ENCODE peak calls at places on chromosome 4, in eight cellular contexts. I is ovary, S is transverse colon, K is GM12878, A is H1, H is stomach, D is HepG2, B is sigmoid colon. F is an unnamed sample.

GRCh38 chr4:55543858-55544257 is 2.9 kb downstream of the CLOCK start:
- DNase-seq in I (no peak), S (no peak), K (no peak), A (no peak), H (no peak), D (no peak), B (no peak), F (no peak)

GRCh38 chr4:88027611-88028608 is 20.5 kb downstream of the PKD2 start:
- DNase-seq in I (no peak), S (no peak), K (no peak), A (no peak), H (no peak), D (no peak), B (no peak), F (no peak)

GRCh38 chr4:47145630-47146029 is 114.3 kb downstream of the GABRB1 start:
- DNase-seq in I (no peak), S (no peak), K (peak; percentile 41), A (no peak), H (no peak), D (peak; percentile 1), B (no peak), F (no peak)

GRCh38 chr4:142567199-142567598 is 278.9 kb downstream of the INPP4B start:
- DNase-seq in I (no peak), S (peak; percentile 35), K (no peak), A (peak; percentile 25), H (no peak), D (no peak), B (no peak), F (no peak)

GRCh38 chr4:53122280-53123116 is 243.4 kb downstream of the SCFD2 start:
- DNase-seq in I (no peak), S (no peak), K (no peak), A (no peak), H (no peak), D (peak; percentile 59), B (no peak), F (no peak)

GRCh38 chr4:122762520-122762919 is 30.0 kb downstream of the BBS12 start:
- DNase-seq in I (no peak), S (no peak), K (no peak), A (no peak), H (no peak), D (peak; percentile 18), B (no peak), F (no peak)

GRCh38 chr4:166012129-166013078 is 139.4 kb downstream of the TLL1 start:
- DNase-seq in I (no peak), S (no peak), K (no peak), A (no peak), H (no peak), D (no peak), B (no peak), F (no peak)

GRCh38 chr4:124943145-124943889 is 230.8 kb upstream of the ANKRD50 start:
- DNase-seq in I (no peak), S (no peak), K (no peak), A (no peak), H (no peak), D (no peak), B (no peak), F (no peak)

GRCh38 chr4:151426513-151426912 is 17.5 kb downstream of the FHIP1A start:
- DNase-seq in I (no peak), S (no peak), K (no peak), A (no peak), H (no peak), D (no peak), B (no peak), F (no peak)

GRCh38 chr4:128393111-128393704 is 105.6 kb upstream of the PGRMC2 start:
- DNase-seq in I (no peak), S (no peak), K (no peak), A (no peak), H (no peak), D (no peak), B (no peak), F (no peak)

GRCh38 chr4:60033826-60034225 is 1166.3 kb upstream of the ADGRL3 start:
- DNase-seq in I (no peak), S (no peak), K (no peak), A (no peak), H (no peak), D (no peak), B (no peak), F (no peak)

GRCh38 chr4:56400560-56400959 is 13.3 kb upstream of the AASDH start:
- DNase-seq in I (no peak), S (no peak), K (no peak), A (no peak), H (no peak), D (no peak), B (no peak), F (no peak)

GRCh38 chr4:61520688-61521160 is 320.6 kb downstream of the ADGRL3 start:
- DNase-seq in I (no peak), S (no peak), K (no peak), A (no peak), H (peak; percentile 65), D (no peak), B (no peak), F (no peak)

DNA sequence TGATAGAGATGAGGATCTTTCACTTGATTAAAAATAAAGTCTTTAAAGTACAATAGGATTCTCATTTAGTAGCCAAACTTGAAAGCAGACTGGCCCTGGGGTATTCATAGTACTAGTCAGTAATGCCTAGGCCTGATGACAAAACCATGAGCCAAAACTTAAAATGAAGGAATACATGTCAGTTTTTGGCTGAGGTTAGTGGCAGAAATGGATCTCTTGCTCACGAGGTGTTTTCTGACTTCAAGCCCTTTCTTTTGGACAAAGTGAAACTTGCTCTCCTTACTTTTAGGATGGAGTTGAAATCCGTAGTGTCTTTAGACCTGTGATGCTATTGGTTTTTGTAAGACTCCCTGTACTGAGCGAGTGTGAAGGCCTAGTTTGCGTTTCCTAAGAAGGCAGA is 157.7 kb downstream of the CCNG2 start:
- DNase-seq in I (no peak), S (no peak), K (no peak), A (no peak), H (no peak), D (no peak), B (no peak), F (no peak)
- TF ChIP-seq EP300 in I (no peak), S (no peak), K (no peak), A (no peak), H (no peak), D (no peak), B (no peak), F (no peak)

GRCh38 chr4:84504821-84505220 is 5.7 kb upstream of the NKX6-1 start:
- DNase-seq in I (no peak), S (no peak), K (no peak), A (no peak), H (no peak), D (no peak), B (no peak), F (no peak)
- H3K27me3 ChIP-seq in I (peaks cover 3% of the 10 kb centered on the region), S (peaks cover 100% of the 10 kb centered on the region), K (peaks cover 7% of the 10 kb centered on the region), A (peaks cover 40% of the 10 kb centered on the region), H (peaks cover 34% of the 10 kb centered on the region), D (peaks cover 4% of the 10 kb centered on the region), B (peaks cover 99% of the 10 kb centered on the region), F (peaks cover 100% of the 10 kb centered on the region)

DNA sequence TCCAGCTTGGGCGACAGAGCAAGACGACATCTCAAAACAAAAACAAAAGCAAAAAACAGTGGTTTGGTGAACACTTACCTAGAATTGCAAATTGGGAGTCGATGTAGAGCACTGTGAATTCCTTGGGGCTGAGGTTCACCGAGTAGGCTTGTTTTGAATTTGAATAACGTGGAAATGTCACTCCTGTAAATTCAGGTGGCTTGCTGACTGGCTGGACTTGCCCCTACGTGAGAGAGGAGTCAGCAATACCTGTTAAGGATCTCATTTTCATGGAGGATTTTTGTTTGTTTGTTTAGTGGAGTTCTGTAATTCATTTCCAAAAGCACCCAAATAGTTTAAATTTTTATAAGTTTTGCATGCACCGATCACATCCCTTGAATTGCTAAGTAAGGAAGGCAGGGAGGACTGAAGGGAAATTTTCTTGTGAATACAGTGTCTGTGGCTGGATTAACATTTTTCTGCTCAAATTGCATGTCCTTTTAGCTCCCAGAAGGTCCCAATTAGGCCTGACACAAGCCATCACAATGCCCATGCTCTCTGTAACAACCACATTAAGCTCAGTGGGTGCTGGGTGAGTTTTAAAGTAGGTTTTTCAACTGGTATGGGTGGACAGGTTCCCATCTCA is 58.4 kb upstream of the TTC29 start:
- DNase-seq in I (no peak), S (no peak), K (no peak), A (peak; percentile 56), H (no peak), D (no peak), B (no peak), F (no peak)
- TF ChIP-seq EP300 in I (no peak), S (no peak), K (no peak), A (no peak), H (no peak), D (no peak), B (no peak), F (no peak)

GRCh38 chr4:173519130-173520101 is 10.6 kb downstream of the HAND2 start:
- DNase-seq in I (peak; percentile 56), S (no peak), K (no peak), A (no peak), H (no peak), D (no peak), B (peak; percentile 92), F (no peak)

GRCh38 chr4:173516621-173517612 is 13.1 kb downstream of the HAND2 start:
- DNase-seq in I (peak; percentile 45), S (no peak), K (no peak), A (no peak), H (no peak), D (no peak), B (peak; percentile 83), F (no peak)

GRCh38 chr4:173515458-173515857 is 14.6 kb downstream of the HAND2 start:
- DNase-seq in I (no peak), S (no peak), K (no peak), A (no peak), H (no peak), D (no peak), B (no peak), F (no peak)

GRCh38 chr4:173518419-173519102 is 11.5 kb downstream of the HAND2 start:
- DNase-seq in I (peak; percentile 32), S (no peak), K (no peak), A (no peak), H (no peak), D (no peak), B (peak; percentile 80), F (no peak)

GRCh38 chr4:173517781-173518371 is 12.2 kb downstream of the HAND2 start:
- DNase-seq in I (peak; percentile 30), S (peak; percentile 50), K (no peak), A (no peak), H (no peak), D (no peak), B (peak; percentile 88), F (no peak)
- H3K27me3 ChIP-seq in I (no peaks in the 10 kb centered on the region), S (peaks cover 100% of the 10 kb centered on the region), K (peaks cover 6% of the 10 kb centered on the region), A (peaks cover 100% of the 10 kb centered on the region), H (no peaks in the 10 kb centered on the region), D (peaks cover 9% of the 10 kb centered on the region), B (no peaks in the 10 kb centered on the region), F (peaks cover 99% of the 10 kb centered on the region)

F was measured in suprapubic skin.